ENCODE peak calls at places on chromosomes 16 and 17, in four cellular contexts. X, P, K and Q are unnamed samples.
A peak's percentile ranks its signal among the peaks of the same experiment; 100 is the strongest.

GRCh38 chr16:66925322-66925840 is at the start of gene RRAD:
- DNase-seq in X (no peak), P (no peak), K (peak; percentile 88), Q (peak; percentile 28)

GRCh38 chr17:28381141-28381825 is 9.8 kb downstream of the SARM1 start:
- DNase-seq in X (peak; percentile 52), P (peak; percentile 7), K (no peak), Q (peak; percentile 61)

GRCh38 chr17:50144845-50145531 is 5.5 kb downstream of the PPP1R9B start:
- DNase-seq in X (no peak), P (no peak), K (no peak), Q (no peak)

GRCh38 chr17:45431531-45432404 is 902 bp downstream of the ARHGAP27 start:
- DNase-seq in X (peak; percentile 91), P (peak; percentile 46), K (peak; percentile 76), Q (peak; percentile 33)

GRCh38 chr17:80010283-80010858 is 25.3 kb downstream of the TBC1D16 start:
- DNase-seq in X (no peak), P (no peak), K (no peak), Q (no peak)

GRCh38 chr17:55706808-55707773 is 15.6 kb downstream of the TMEM100 start:
- DNase-seq in X (no peak), P (no peak), K (no peak), Q (no peak)

GRCh38 chr17:66549731-66550207 is 247.4 kb downstream of the PRKCA start:
- DNase-seq in X (no peak), P (no peak), K (no peak), Q (peak; percentile 46)

GRCh38 chr17:57900991-57901743 is 51.3 kb upstream of the MRPS23 start:
- DNase-seq in X (no peak), P (no peak), K (no peak), Q (no peak)

GRCh38 chr16:70250748-70251650 is 741 bp downstream of the EXOSC6 start:
- DNase-seq in X (peak; percentile 62), P (no peak), K (no peak), Q (peak; percentile 27)

GRCh38 chr17:44396946-44397345 is 7.5 kb upstream of the ITGA2B start:
- DNase-seq in X (no peak), P (no peak), K (no peak), Q (peak; percentile 65)

GRCh38 chr16:27993587-27993986 is 69.9 kb downstream of the GSG1L start:
- DNase-seq in X (no peak), P (no peak), K (peak; percentile 19), Q (no peak)